ENCODE peak calls at places on chromosomes 6 and 20, in eight cellular contexts. One of them, this sample, is unnamed. For H3K4me1, the result is how much of the 10 kb centered on the place peaks cover.

GRCh38 chr6:152062476-152062875 is 255.0 kb downstream of the ESR1 start:
- DNase-seq in H1: no peak
- DNase-seq in adipocyte: no peak
- DNase-seq in PC-9: no peak
- DNase-seq in naive thymus-derived CD4-positive, alpha-beta T cell: no peak
- DNase-seq in psoas muscle: no peak
- DNase-seq in GM23248: no peak
- DNase-seq in HCT116: no peak
- DNase-seq in this sample: no peak

GRCh38 chr6:82183642-82184282 is 63.8 kb downstream of the IBTK start:
- DNase-seq in H1: no peak
- DNase-seq in adipocyte: peak
- DNase-seq in PC-9: no peak
- DNase-seq in naive thymus-derived CD4-positive, alpha-beta T cell: no peak
- DNase-seq in psoas muscle: no peak
- DNase-seq in GM23248: peak
- DNase-seq in HCT116: no peak
- DNase-seq in this sample: no peak

GRCh38 chr20:23034721-23035671 is at the start of gene SSTR4:
- DNase-seq in H1: no peak
- DNase-seq in adipocyte: no peak
- DNase-seq in PC-9: no peak
- DNase-seq in naive thymus-derived CD4-positive, alpha-beta T cell: no peak
- DNase-seq in psoas muscle: no peak
- DNase-seq in GM23248: no peak
- DNase-seq in HCT116: no peak
- DNase-seq in this sample: no peak

GRCh38 chr6:136783495-136784270 is 8.6 kb downstream of the MAP3K5 start:
- DNase-seq in H1: no peak
- DNase-seq in adipocyte: no peak
- DNase-seq in PC-9: no peak
- DNase-seq in naive thymus-derived CD4-positive, alpha-beta T cell: no peak
- DNase-seq in psoas muscle: no peak
- DNase-seq in GM23248: no peak
- DNase-seq in HCT116: no peak
- DNase-seq in this sample: no peak

GRCh38 chr20:38418509-38419204 is 16.5 kb downstream of the SNHG17 start:
- DNase-seq in H1: no peak
- DNase-seq in adipocyte: no peak
- DNase-seq in PC-9: no peak
- DNase-seq in naive thymus-derived CD4-positive, alpha-beta T cell: no peak
- DNase-seq in psoas muscle: peak
- DNase-seq in GM23248: peak
- DNase-seq in HCT116: no peak
- DNase-seq in this sample: peak

GRCh38 chr20:44460795-44461141 is 14.9 kb upstream of the TTPAL start:
- DNase-seq in H1: no peak
- DNase-seq in adipocyte: peak
- DNase-seq in PC-9: peak
- DNase-seq in naive thymus-derived CD4-positive, alpha-beta T cell: no peak
- DNase-seq in psoas muscle: no peak
- DNase-seq in GM23248: peak
- DNase-seq in HCT116: peak
- DNase-seq in this sample: no peak

GRCh38 chr6:51753635-51754034 is 333.8 kb downstream of the PKHD1 start:
- DNase-seq in H1: peak
- DNase-seq in adipocyte: no peak
- DNase-seq in PC-9: peak
- DNase-seq in naive thymus-derived CD4-positive, alpha-beta T cell: no peak
- DNase-seq in psoas muscle: no peak
- DNase-seq in GM23248: no peak
- DNase-seq in HCT116: no peak
- DNase-seq in this sample: peak

GRCh38 chr6:44303842-44304241 is 9.3 kb downstream of the AARS2 start:
- DNase-seq in H1: no peak
- DNase-seq in adipocyte: no peak
- DNase-seq in PC-9: no peak
- DNase-seq in naive thymus-derived CD4-positive, alpha-beta T cell: no peak
- DNase-seq in psoas muscle: no peak
- DNase-seq in GM23248: no peak
- DNase-seq in HCT116: no peak
- DNase-seq in this sample: no peak

GRCh38 chr6:169345198-169345597 is 91.6 kb upstream of the THBS2 start:
- DNase-seq in H1: no peak
- DNase-seq in adipocyte: no peak
- DNase-seq in PC-9: no peak
- DNase-seq in naive thymus-derived CD4-positive, alpha-beta T cell: no peak
- DNase-seq in psoas muscle: no peak
- DNase-seq in GM23248: no peak
- DNase-seq in HCT116: no peak
- DNase-seq in this sample: no peak

GRCh38 chr20:52425253-52425652 is 233.7 kb upstream of the ZFP64 start:
- DNase-seq in H1: no peak
- DNase-seq in adipocyte: no peak
- DNase-seq in PC-9: no peak
- DNase-seq in naive thymus-derived CD4-positive, alpha-beta T cell: no peak
- DNase-seq in psoas muscle: no peak
- DNase-seq in GM23248: peak
- DNase-seq in HCT116: no peak
- DNase-seq in this sample: no peak

GRCh38 chr20:35732644-35732982 is 9.4 kb downstream of the RBM39 start:
- DNase-seq in H1: no peak
- DNase-seq in adipocyte: no peak
- DNase-seq in PC-9: no peak
- DNase-seq in naive thymus-derived CD4-positive, alpha-beta T cell: no peak
- DNase-seq in psoas muscle: no peak
- DNase-seq in GM23248: no peak
- DNase-seq in HCT116: no peak
- DNase-seq in this sample: no peak
- H3K4me1 ChIP-seq in H1: under half
- H3K4me1 ChIP-seq in adipocyte: half or more
- H3K4me1 ChIP-seq in PC-9: under half
- H3K4me1 ChIP-seq in naive thymus-derived CD4-positive, alpha-beta T cell: half or more
- H3K4me1 ChIP-seq in psoas muscle: half or more
- H3K4me1 ChIP-seq in GM23248: half or more
- H3K4me1 ChIP-seq in HCT116: under half
- H3K4me1 ChIP-seq in this sample: under half

DNA sequence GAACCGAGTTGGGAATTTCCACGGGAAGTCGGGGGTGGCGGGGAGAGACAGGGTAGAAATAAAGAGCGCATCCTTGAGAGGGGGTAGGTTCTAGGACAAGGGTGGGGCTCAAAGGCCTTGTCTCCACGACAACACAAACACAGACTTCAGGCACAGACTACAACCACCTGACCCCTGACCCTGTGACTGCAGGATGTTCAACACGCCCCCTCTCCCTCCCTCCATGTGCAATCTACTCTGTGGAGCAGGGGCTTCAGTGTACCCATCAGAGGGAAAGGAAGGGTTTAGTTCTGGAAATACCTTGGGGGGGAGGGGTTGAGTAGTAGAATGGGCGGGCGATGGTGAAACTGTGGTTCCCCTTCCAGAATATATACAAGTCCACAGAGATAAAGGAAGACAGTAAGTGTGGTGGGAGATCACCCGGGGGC is 651 bp upstream of the TAPBP start:
- DNase-seq in H1: no peak
- DNase-seq in adipocyte: peak
- DNase-seq in PC-9: peak
- DNase-seq in naive thymus-derived CD4-positive, alpha-beta T cell: peak
- DNase-seq in psoas muscle: peak
- DNase-seq in GM23248: peak
- DNase-seq in HCT116: no peak
- DNase-seq in this sample: peak
- H3K4me1 ChIP-seq in H1: under half
- H3K4me1 ChIP-seq in adipocyte: under half
- H3K4me1 ChIP-seq in PC-9: under half
- H3K4me1 ChIP-seq in naive thymus-derived CD4-positive, alpha-beta T cell: under half
- H3K4me1 ChIP-seq in psoas muscle: under half
- H3K4me1 ChIP-seq in GM23248: under half
- H3K4me1 ChIP-seq in HCT116: half or more
- H3K4me1 ChIP-seq in this sample: under half

DNA sequence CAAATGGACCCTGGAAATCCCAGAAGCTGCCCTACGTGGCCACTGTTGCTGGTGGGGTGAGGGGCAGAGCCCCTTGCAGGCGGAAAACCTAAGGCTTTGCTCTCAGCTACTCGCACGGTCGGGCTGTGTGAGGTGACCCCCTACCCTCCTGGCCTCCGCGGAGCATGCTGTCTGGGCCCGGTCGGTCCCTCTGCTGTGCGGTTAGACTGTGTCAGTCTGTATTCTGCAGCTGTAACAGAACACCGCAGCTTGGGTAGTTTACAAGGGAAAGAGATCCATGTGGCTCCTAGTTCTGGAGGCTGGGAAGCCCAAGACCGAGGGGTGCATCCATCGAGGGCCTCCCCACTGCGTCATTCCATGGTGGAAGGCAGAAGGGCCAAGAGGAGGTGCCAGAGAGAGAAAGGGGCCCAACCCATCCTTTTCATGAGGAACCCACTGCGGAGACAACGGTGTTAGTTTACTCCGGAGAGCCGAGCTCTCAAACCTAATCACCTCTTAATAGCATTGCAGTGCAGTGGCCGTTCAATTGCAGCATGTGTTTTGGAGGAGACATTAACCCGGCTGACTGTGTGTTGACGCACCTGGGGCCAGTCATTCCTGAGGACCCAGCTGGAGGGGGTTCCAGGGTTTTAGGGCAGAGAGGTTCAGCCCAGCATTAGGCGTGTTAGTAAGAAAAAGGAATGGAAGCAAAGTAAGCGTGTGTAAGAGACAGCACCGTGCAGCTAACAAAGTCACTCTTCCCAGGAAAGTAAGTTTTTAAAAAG is 18.3 kb downstream of the COL9A3 start:
- DNase-seq in H1: no peak
- DNase-seq in adipocyte: no peak
- DNase-seq in PC-9: no peak
- DNase-seq in naive thymus-derived CD4-positive, alpha-beta T cell: no peak
- DNase-seq in psoas muscle: no peak
- DNase-seq in GM23248: no peak
- DNase-seq in HCT116: no peak
- DNase-seq in this sample: no peak
- H3K4me1 ChIP-seq in H1: under half
- H3K4me1 ChIP-seq in adipocyte: under half
- H3K4me1 ChIP-seq in PC-9: under half
- H3K4me1 ChIP-seq in naive thymus-derived CD4-positive, alpha-beta T cell: under half
- H3K4me1 ChIP-seq in psoas muscle: under half
- H3K4me1 ChIP-seq in GM23248: under half
- H3K4me1 ChIP-seq in HCT116: under half
- H3K4me1 ChIP-seq in this sample: under half

GRCh38 chr6:6688283-6688682 is 99.8 kb downstream of the LY86 start:
- DNase-seq in H1: no peak
- DNase-seq in adipocyte: no peak
- DNase-seq in PC-9: no peak
- DNase-seq in naive thymus-derived CD4-positive, alpha-beta T cell: no peak
- DNase-seq in psoas muscle: no peak
- DNase-seq in GM23248: no peak
- DNase-seq in HCT116: no peak
- DNase-seq in this sample: no peak

GRCh38 chr6:6688951-6689350 is 100.4 kb downstream of the LY86 start:
- DNase-seq in H1: no peak
- DNase-seq in adipocyte: no peak
- DNase-seq in PC-9: no peak
- DNase-seq in naive thymus-derived CD4-positive, alpha-beta T cell: no peak
- DNase-seq in psoas muscle: no peak
- DNase-seq in GM23248: peak
- DNase-seq in HCT116: no peak
- DNase-seq in this sample: no peak

GRCh38 chr6:6686748-6687601 is 98.5 kb downstream of the LY86 start:
- DNase-seq in H1: peak
- DNase-seq in adipocyte: peak
- DNase-seq in PC-9: peak
- DNase-seq in naive thymus-derived CD4-positive, alpha-beta T cell: no peak
- DNase-seq in psoas muscle: peak
- DNase-seq in GM23248: peak
- DNase-seq in HCT116: peak
- DNase-seq in this sample: peak

GRCh38 chr6:6689413-6690143 is 101.1 kb downstream of the LY86 start:
- DNase-seq in H1: no peak
- DNase-seq in adipocyte: no peak
- DNase-seq in PC-9: no peak
- DNase-seq in naive thymus-derived CD4-positive, alpha-beta T cell: no peak
- DNase-seq in psoas muscle: no peak
- DNase-seq in GM23248: peak
- DNase-seq in HCT116: no peak
- DNase-seq in this sample: no peak

GRCh38 chr6:6690144-6690483 is 101.6 kb downstream of the LY86 start:
- DNase-seq in H1: no peak
- DNase-seq in adipocyte: no peak
- DNase-seq in PC-9: no peak
- DNase-seq in naive thymus-derived CD4-positive, alpha-beta T cell: no peak
- DNase-seq in psoas muscle: no peak
- DNase-seq in GM23248: no peak
- DNase-seq in HCT116: no peak
- DNase-seq in this sample: no peak
- H3K4me1 ChIP-seq in H1: under half
- H3K4me1 ChIP-seq in adipocyte: under half
- H3K4me1 ChIP-seq in PC-9: half or more
- H3K4me1 ChIP-seq in naive thymus-derived CD4-positive, alpha-beta T cell: under half
- H3K4me1 ChIP-seq in psoas muscle: under half
- H3K4me1 ChIP-seq in GM23248: under half
- H3K4me1 ChIP-seq in HCT116: under half
- H3K4me1 ChIP-seq in this sample: under half

GRCh38 chr6:7170117-7170732 is 62.5 kb downstream of the RREB1 start:
- DNase-seq in H1: no peak
- DNase-seq in adipocyte: no peak
- DNase-seq in PC-9: no peak
- DNase-seq in naive thymus-derived CD4-positive, alpha-beta T cell: no peak
- DNase-seq in psoas muscle: no peak
- DNase-seq in GM23248: no peak
- DNase-seq in HCT116: no peak
- DNase-seq in this sample: no peak
- H3K4me1 ChIP-seq in H1: under half
- H3K4me1 ChIP-seq in adipocyte: half or more
- H3K4me1 ChIP-seq in PC-9: under half
- H3K4me1 ChIP-seq in naive thymus-derived CD4-positive, alpha-beta T cell: under half
- H3K4me1 ChIP-seq in psoas muscle: half or more
- H3K4me1 ChIP-seq in GM23248: half or more
- H3K4me1 ChIP-seq in HCT116: under half
- H3K4me1 ChIP-seq in this sample: under half

DNA sequence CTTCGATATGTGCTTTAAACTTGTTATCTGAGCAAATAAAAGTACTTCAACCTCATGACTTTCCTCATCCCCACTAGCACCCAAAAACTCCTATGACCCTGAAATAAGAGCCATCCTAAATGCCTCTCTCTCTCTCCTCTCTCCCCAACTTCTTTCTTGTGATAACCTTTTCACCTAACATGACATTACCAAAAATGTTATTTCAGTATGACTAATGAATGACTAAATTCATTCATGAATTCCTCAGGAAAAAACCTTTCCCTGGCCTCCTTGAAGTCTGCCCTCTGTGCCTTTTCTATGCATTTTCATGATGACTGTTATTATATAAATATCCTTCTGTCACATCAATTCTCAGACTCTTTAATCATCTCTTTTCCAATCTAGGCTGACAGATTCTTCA is 114.2 kb upstream of the GGTLC1 start:
- DNase-seq in H1: no peak
- DNase-seq in adipocyte: peak
- DNase-seq in PC-9: no peak
- DNase-seq in naive thymus-derived CD4-positive, alpha-beta T cell: no peak
- DNase-seq in psoas muscle: no peak
- DNase-seq in GM23248: peak
- DNase-seq in HCT116: no peak
- DNase-seq in this sample: no peak
- H3K4me1 ChIP-seq in H1: under half
- H3K4me1 ChIP-seq in adipocyte: under half
- H3K4me1 ChIP-seq in PC-9: half or more
- H3K4me1 ChIP-seq in naive thymus-derived CD4-positive, alpha-beta T cell: under half
- H3K4me1 ChIP-seq in psoas muscle: under half
- H3K4me1 ChIP-seq in GM23248: under half
- H3K4me1 ChIP-seq in HCT116: under half
- H3K4me1 ChIP-seq in this sample: under half

This sample was measured in right cardiac atrium.